ENCODE peak calls at places on chromosomes 6 and 20, in eight cellular contexts. P is heart left ventricle, R is HCT116, Y is Peyer's patch, B is right lobe of liver, L is transverse colon, V is body of pancreas, Q is A549. E is an unnamed sample.

GRCh38 chr6:157428418-157429202 is 47.6 kb downstream of the ZDHHC14 start:
- DNase-seq in B (no peak), P (no peak), R (peak), L (no peak), Y (no peak), V (no peak), Q (peak), E (no peak)

GRCh38 chr6:1614448-1614766 is 4.7 kb downstream of the FOXC1 start:
- DNase-seq in B (no peak), Q (no peak), Y (no peak), V (no peak), L (no peak), P (no peak), R (no peak), E (no peak)

GRCh38 chr6:42367353-42368011 is 84.2 kb downstream of the TRERF1 start:
- DNase-seq in Q (no peak), L (peak), B (no peak), P (no peak), R (no peak), V (peak), Y (peak), E (no peak)

GRCh38 chr6:36862164-36862847 is 12.3 kb downstream of the PPIL1 start:
- DNase-seq in Y (no peak), L (no peak), R (no peak), B (no peak), P (no peak), V (no peak), Q (no peak), E (no peak)

GRCh38 chr6:37585523-37585905 is 85.8 kb upstream of the CCDC167 start:
- DNase-seq in P (no peak), R (no peak), L (no peak), Q (no peak), B (no peak), Y (no peak), V (no peak), E (no peak)

GRCh38 chr6:89530982-89531381 is 98.0 kb downstream of the ANKRD6 start:
- DNase-seq in Q (no peak), Y (no peak), P (peak), B (no peak), R (no peak), V (no peak), L (no peak), E (no peak)

GRCh38 chr6:157235600-157236039 is 87.7 kb downstream of the TMEM242 start:
- DNase-seq in Q (peak), V (peak), B (peak), L (peak), R (no peak), Y (peak), P (peak), E (peak)

GRCh38 chr6:44342489-44342888 is at the start of gene SPATS1:
- DNase-seq in Y (no peak), R (no peak), V (peak), P (peak), B (peak), L (no peak), Q (no peak), E (peak)

GRCh38 chr6:169839029-169839481 is 87.6 kb downstream of the ERMARD start:
- DNase-seq in R (no peak), L (no peak), B (no peak), V (no peak), P (no peak), Q (no peak), Y (no peak), E (no peak)

GRCh38 chr6:23969344-23969743 is 156.7 kb upstream of the NRSN1 start:
- DNase-seq in R (no peak), B (no peak), L (no peak), V (no peak), P (no peak), Y (no peak), Q (no peak), E (no peak)
- TF ChIP-seq POLR2A in R (no peak), B (no peak), L (no peak), V (no peak), P (no peak), Y (no peak), Q (no peak), E (no peak)

DNA sequence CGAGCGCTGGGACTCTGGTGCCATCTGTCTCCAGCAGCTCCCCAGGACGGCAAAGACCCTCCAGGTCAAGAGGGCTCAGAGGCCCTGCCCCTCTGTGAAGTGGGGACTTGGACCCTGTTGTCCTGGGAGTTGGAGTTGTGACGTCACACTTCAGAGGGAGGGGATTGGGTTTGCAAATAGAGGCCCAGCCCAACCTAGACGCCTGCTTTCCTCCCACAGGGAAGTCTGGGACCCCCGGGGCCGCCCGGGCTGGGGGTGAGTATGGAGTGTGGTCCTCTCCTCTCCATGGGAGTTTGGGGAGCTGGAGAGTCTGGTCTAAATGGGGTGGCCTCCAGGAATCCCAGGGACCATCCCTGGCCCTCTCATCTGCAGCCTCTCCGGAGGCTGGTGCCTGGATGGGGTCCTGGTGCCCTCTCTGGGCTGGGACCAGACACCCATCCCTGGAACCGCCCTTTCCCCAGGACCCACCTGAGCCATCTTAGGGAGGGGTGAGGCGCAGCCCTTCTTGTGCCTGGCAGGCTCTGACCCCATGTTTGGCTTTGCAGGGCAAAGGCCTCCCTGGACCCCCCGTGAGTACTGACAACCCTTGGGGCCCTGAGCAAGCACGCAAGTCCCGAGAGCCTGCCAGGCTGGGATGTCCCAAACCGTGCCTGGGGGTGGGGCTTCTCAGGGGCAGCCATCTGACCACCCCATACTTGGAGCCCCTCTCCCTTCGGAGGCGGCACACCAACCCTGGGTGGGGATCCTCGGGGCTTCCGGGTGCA is 4.3 kb downstream of the COL9A3 start:
- DNase-seq in B (no peak), V (no peak), L (no peak), Y (no peak), P (no peak), Q (no peak), R (no peak), E (no peak)
- TF ChIP-seq POLR2A in B (no peak), V (no peak), L (no peak), Y (no peak), P (no peak), Q (no peak), R (no peak), E (no peak)

GRCh38 chr6:35473849-35474128 is 5.6 kb downstream of the RPL10A start:
- DNase-seq in Y (no peak), P (no peak), Q (no peak), B (no peak), L (no peak), V (no peak), R (no peak), E (no peak)

GRCh38 chr6:35473075-35473848 is 5.1 kb downstream of the RPL10A start:
- DNase-seq in B (no peak), L (no peak), R (no peak), V (no peak), Q (no peak), P (no peak), Y (no peak), E (no peak)

GRCh38 chr6:35475573-35475972 is 7.4 kb downstream of the RPL10A start:
- DNase-seq in P (no peak), Y (no peak), L (no peak), R (no peak), B (no peak), Q (no peak), V (no peak), E (no peak)

GRCh38 chr6:35474978-35475570 is 6.9 kb downstream of the RPL10A start:
- DNase-seq in L (no peak), P (no peak), V (no peak), Y (no peak), R (no peak), Q (no peak), B (no peak), E (no peak)

GRCh38 chr6:35474129-35474977 is 6.2 kb downstream of the RPL10A start:
- DNase-seq in Y (no peak), B (no peak), V (no peak), P (no peak), R (no peak), Q (no peak), L (no peak), E (peak)
- TF ChIP-seq POLR2A in Y (no peak), B (no peak), V (no peak), P (no peak), R (no peak), Q (no peak), L (no peak), E (no peak)

GRCh38 chr6:144248470-144249301 is 36.4 kb upstream of the UTRN start:
- DNase-seq in Q (no peak), P (no peak), Y (no peak), B (no peak), R (no peak), L (no peak), V (no peak), E (no peak)

GRCh38 chr6:144248003-144248402 is 37.1 kb upstream of the UTRN start:
- DNase-seq in P (no peak), L (no peak), Y (no peak), B (no peak), V (no peak), R (no peak), Q (no peak), E (no peak)

GRCh38 chr6:144244688-144245087 is 40.4 kb upstream of the UTRN start:
- DNase-seq in Q (no peak), B (no peak), L (no peak), P (no peak), V (no peak), Y (no peak), R (no peak), E (no peak)
- TF ChIP-seq POLR2A in Q (no peak), B (no peak), L (no peak), P (no peak), V (no peak), Y (no peak), R (no peak), E (no peak)

GRCh38 chr20:58995461-58996225 is 11.4 kb downstream of the CTSZ start:
- DNase-seq in Q (no peak), L (no peak), P (no peak), B (no peak), V (peak), Y (no peak), R (no peak), E (no peak)
- TF ChIP-seq POLR2A in Q (no peak), L (no peak), P (no peak), B (no peak), V (no peak), Y (no peak), R (no peak), E (no peak)

DNA sequence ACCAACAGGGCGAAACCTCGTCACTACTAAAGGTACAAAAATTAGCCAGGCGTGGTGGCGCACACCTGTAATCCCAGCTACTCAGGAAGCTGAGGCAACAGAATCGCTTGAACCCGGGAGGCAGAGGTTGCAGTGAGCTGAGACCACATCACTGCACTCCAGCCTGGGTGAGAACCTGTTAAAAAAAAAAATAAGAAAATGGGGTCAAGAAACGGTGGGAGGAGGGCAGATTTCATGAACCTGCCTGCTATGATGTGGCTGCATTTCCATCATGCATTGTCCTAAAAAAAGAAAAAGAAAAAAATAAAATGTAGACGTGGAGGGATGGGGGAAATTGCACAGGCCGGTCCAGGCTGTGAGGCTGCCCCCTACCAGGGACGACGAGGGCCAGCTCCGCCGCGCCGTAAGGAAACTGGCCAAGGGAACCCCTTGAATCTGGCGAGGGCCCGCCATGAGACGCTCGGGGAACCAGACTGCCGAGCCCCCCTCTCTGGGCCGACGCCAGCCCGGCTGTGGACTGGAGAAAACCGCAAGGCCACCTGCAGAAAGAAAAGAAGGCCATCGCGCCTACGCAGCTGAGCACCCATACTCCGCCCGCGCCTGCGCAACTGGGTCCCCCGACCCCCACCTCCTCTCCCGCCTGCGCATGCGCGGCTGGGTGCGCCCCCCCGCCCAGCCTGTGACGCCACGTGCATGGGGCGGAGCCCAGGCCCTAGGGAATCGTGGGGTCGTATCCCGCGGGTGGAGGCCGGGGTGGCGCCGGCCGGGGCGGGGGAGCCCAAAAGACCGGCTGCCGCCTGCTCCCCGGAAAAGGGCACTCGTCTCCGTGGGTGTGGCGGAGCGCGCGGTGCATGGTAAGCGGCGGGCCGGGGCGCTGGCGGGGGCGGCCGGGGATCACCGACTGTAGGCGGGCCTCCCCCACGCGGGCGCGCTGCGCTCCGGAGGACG is at the start of gene ENTPD6:
- DNase-seq in B (peak), R (peak), L (peak), P (peak), Y (peak), V (peak), Q (peak), E (peak)
- TF ChIP-seq POLR2A in B (peak), R (peak), L (peak), P (peak), Y (peak), V (peak), Q (peak), E (peak)

GRCh38 chr6:16760536-16761468 is at the start of gene ATXN1:
- DNase-seq in B (peak), Q (peak), L (peak), P (peak), V (peak), Y (peak), R (no peak), E (peak)
- TF ChIP-seq POLR2A in B (peak), Q (no peak), L (peak), P (peak), V (peak), Y (no peak), R (no peak), E (no peak)

DNA sequence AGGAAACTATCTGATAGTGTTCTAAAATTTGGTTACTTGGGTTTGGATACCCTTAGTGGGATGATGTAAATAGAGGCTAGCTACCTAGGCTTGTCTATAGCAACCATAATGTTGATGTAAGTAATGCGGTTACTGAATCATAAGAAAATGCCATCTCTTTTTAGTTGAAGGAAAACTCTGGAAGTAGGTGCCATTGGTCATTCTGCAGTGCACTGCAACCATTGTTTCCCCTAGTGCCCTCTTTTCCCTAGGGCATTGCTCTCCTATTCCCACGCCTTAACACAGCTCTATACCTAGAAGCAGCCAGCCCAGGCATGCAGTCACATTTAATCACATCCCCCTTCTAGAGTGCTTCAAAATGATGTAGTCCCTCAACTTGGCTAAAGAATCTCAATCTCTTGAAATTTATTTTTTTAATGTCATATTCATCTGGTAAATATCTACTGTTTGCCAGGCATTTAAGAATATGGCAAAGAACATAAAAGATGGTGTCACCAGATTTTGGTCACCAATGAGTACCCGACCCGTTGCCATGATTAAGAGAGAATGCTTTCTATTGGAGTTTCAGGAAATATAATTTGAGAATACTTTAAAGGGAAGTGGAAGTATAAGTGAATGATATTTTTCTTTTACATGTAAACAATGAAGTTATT is 10.4 kb downstream of the LOC128125822 start:
- DNase-seq in Y (no peak), B (no peak), P (no peak), Q (no peak), L (no peak), R (no peak), V (no peak), E (no peak)
- TF ChIP-seq POLR2A in Y (no peak), B (peak), P (no peak), Q (no peak), L (no peak), R (no peak), V (no peak), E (no peak)

GRCh38 chr20:62302341-62303048 is at the start of gene ADRM1:
- DNase-seq in Y (peak), P (peak), B (peak), V (peak), R (peak), L (peak), Q (peak), E (peak)
- TF ChIP-seq POLR2A in Y (no peak), P (peak), B (peak), V (peak), R (peak), L (peak), Q (peak), E (peak)

DNA sequence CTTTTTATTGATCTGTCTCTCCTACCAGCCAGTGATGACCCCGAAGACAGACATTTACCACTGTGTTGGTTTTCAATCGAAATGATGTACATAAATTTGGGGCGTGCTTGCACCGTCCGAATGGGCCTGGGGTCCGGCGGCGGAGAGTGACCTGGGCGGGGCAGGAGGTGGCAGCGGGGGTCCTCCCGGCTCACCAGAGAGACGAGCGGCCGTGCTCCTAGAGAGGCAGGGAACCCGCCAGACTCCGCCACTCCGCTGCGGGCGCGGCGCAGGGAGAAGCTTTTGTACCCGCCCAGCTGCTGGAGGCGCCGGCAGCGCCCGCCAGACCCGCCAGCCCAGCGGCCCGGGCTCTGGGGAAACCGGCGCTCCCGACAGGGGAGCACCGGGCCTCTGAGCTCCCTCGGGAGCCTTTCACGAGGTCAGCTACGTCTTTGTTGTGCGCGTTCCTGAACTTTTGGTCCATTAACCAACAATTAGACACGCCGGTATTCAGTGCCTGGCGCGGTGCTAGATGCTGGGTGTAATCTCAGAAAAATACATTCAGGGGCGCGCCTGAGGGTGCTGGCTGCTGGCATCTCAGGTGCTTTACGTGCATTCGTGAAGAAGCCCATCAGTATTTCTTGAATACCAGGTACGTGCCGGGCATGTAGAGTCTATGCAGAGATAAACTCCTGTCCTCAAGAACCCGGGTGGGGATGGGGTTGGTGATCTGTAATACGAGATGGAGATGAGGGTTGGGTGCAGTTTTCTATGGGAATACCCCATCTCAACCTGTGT is at the start of gene PGBD1:
- DNase-seq in Q (peak), L (peak), R (peak), V (peak), B (peak), P (peak), Y (peak), E (peak)
- TF ChIP-seq POLR2A in Q (peak), L (no peak), R (no peak), V (peak), B (peak), P (peak), Y (no peak), E (no peak)

E was measured in ovary.